ENCODE peak calls at places on chromosome 3, in nine cellular contexts. One of them, this sample, is unnamed.

GRCh38 chr3:183664913-183665381 is 29.5 kb downstream of the KLHL24 start:
- DNase-seq in Panc1: peak
- DNase-seq in choroid plexus epithelial cell: peak
- DNase-seq in fibroblast of the aortic adventitia: peak
- DNase-seq in GM12878: no peak
- DNase-seq in coronary artery: no peak
- DNase-seq in mesendoderm: no peak
- DNase-seq in transverse colon: no peak
- DNase-seq in neural progenitor cell: no peak
- DNase-seq in this sample: no peak

GRCh38 chr3:195087321-195087720 is 183.6 kb downstream of the XXYLT1 start:
- DNase-seq in fibroblast of the aortic adventitia: no peak
- DNase-seq in Panc1: no peak
- DNase-seq in coronary artery: no peak
- DNase-seq in choroid plexus epithelial cell: no peak
- DNase-seq in mesendoderm: peak
- DNase-seq in transverse colon: no peak
- DNase-seq in neural progenitor cell: peak
- DNase-seq in GM12878: no peak
- DNase-seq in this sample: no peak

GRCh38 chr3:152709659-152710058 is 125.3 kb upstream of the P2RY1 start:
- DNase-seq in GM12878: no peak
- DNase-seq in neural progenitor cell: no peak
- DNase-seq in fibroblast of the aortic adventitia: no peak
- DNase-seq in Panc1: no peak
- DNase-seq in transverse colon: no peak
- DNase-seq in choroid plexus epithelial cell: no peak
- DNase-seq in coronary artery: no peak
- DNase-seq in mesendoderm: no peak
- DNase-seq in this sample: no peak

GRCh38 chr3:13013151-13013561 is 60.1 kb downstream of the IQSEC1 start:
- DNase-seq in coronary artery: no peak
- DNase-seq in mesendoderm: no peak
- DNase-seq in transverse colon: no peak
- DNase-seq in fibroblast of the aortic adventitia: no peak
- DNase-seq in Panc1: no peak
- DNase-seq in GM12878: no peak
- DNase-seq in choroid plexus epithelial cell: no peak
- DNase-seq in neural progenitor cell: no peak
- DNase-seq in this sample: peak

GRCh38 chr3:42871592-42872196 is 4.0 kb downstream of the CYP8B1 start:
- DNase-seq in choroid plexus epithelial cell: no peak
- DNase-seq in transverse colon: no peak
- DNase-seq in neural progenitor cell: no peak
- DNase-seq in coronary artery: no peak
- DNase-seq in GM12878: no peak
- DNase-seq in mesendoderm: no peak
- DNase-seq in fibroblast of the aortic adventitia: no peak
- DNase-seq in Panc1: no peak
- DNase-seq in this sample: no peak

GRCh38 chr3:52819936-52820335 is 10.5 kb downstream of the ITIH4 start:
- DNase-seq in Panc1: no peak
- DNase-seq in choroid plexus epithelial cell: no peak
- DNase-seq in coronary artery: no peak
- DNase-seq in neural progenitor cell: peak
- DNase-seq in GM12878: no peak
- DNase-seq in transverse colon: no peak
- DNase-seq in fibroblast of the aortic adventitia: no peak
- DNase-seq in mesendoderm: no peak
- DNase-seq in this sample: no peak

GRCh38 chr3:123633530-123633929 is 48.7 kb upstream of the HACD2 start:
- DNase-seq in Panc1: no peak
- DNase-seq in GM12878: no peak
- DNase-seq in neural progenitor cell: no peak
- DNase-seq in choroid plexus epithelial cell: peak
- DNase-seq in coronary artery: no peak
- DNase-seq in transverse colon: no peak
- DNase-seq in mesendoderm: no peak
- DNase-seq in fibroblast of the aortic adventitia: peak
- DNase-seq in this sample: no peak

GRCh38 chr3:77026904-77027634 is 12.8 kb upstream of the ROBO2 start:
- DNase-seq in choroid plexus epithelial cell: no peak
- DNase-seq in neural progenitor cell: no peak
- DNase-seq in GM12878: no peak
- DNase-seq in fibroblast of the aortic adventitia: no peak
- DNase-seq in coronary artery: no peak
- DNase-seq in mesendoderm: no peak
- DNase-seq in Panc1: no peak
- DNase-seq in transverse colon: no peak
- DNase-seq in this sample: no peak

GRCh38 chr3:64342940-64343691 is 117.8 kb upstream of the PRICKLE2 start:
- DNase-seq in choroid plexus epithelial cell: peak
- DNase-seq in coronary artery: no peak
- DNase-seq in transverse colon: no peak
- DNase-seq in neural progenitor cell: peak
- DNase-seq in fibroblast of the aortic adventitia: peak
- DNase-seq in mesendoderm: peak
- DNase-seq in GM12878: no peak
- DNase-seq in Panc1: no peak
- DNase-seq in this sample: no peak

GRCh38 chr3:43477600-43477999 is 144.2 kb downstream of the ANO10 start:
- DNase-seq in Panc1: no peak
- DNase-seq in neural progenitor cell: no peak
- DNase-seq in GM12878: no peak
- DNase-seq in transverse colon: peak
- DNase-seq in fibroblast of the aortic adventitia: no peak
- DNase-seq in choroid plexus epithelial cell: no peak
- DNase-seq in coronary artery: no peak
- DNase-seq in mesendoderm: no peak
- DNase-seq in this sample: no peak

GRCh38 chr3:8742921-8743605 is 9.5 kb downstream of the CAV3 start:
- DNase-seq in transverse colon: no peak
- DNase-seq in fibroblast of the aortic adventitia: peak
- DNase-seq in neural progenitor cell: no peak
- DNase-seq in mesendoderm: peak
- DNase-seq in coronary artery: no peak
- DNase-seq in GM12878: no peak
- DNase-seq in Panc1: no peak
- DNase-seq in choroid plexus epithelial cell: peak
- DNase-seq in this sample: no peak

GRCh38 chr3:8739757-8740508 is 6.3 kb downstream of the CAV3 start:
- DNase-seq in GM12878: no peak
- DNase-seq in Panc1: peak
- DNase-seq in neural progenitor cell: no peak
- DNase-seq in mesendoderm: no peak
- DNase-seq in transverse colon: no peak
- DNase-seq in coronary artery: no peak
- DNase-seq in choroid plexus epithelial cell: peak
- DNase-seq in fibroblast of the aortic adventitia: peak
- DNase-seq in this sample: no peak

GRCh38 chr3:8743911-8744310 is 10.3 kb downstream of the CAV3 start:
- DNase-seq in mesendoderm: no peak
- DNase-seq in neural progenitor cell: no peak
- DNase-seq in choroid plexus epithelial cell: no peak
- DNase-seq in fibroblast of the aortic adventitia: no peak
- DNase-seq in Panc1: no peak
- DNase-seq in transverse colon: no peak
- DNase-seq in coronary artery: no peak
- DNase-seq in GM12878: no peak
- DNase-seq in this sample: no peak

GRCh38 chr3:8738639-8739038 is 5.0 kb downstream of the CAV3 start:
- DNase-seq in fibroblast of the aortic adventitia: no peak
- DNase-seq in mesendoderm: no peak
- DNase-seq in coronary artery: no peak
- DNase-seq in neural progenitor cell: no peak
- DNase-seq in GM12878: no peak
- DNase-seq in Panc1: no peak
- DNase-seq in choroid plexus epithelial cell: no peak
- DNase-seq in transverse colon: no peak
- DNase-seq in this sample: no peak

GRCh38 chr3:8741581-8742355 is 8.2 kb downstream of the CAV3 start:
- DNase-seq in GM12878: no peak
- DNase-seq in mesendoderm: peak
- DNase-seq in coronary artery: no peak
- DNase-seq in fibroblast of the aortic adventitia: peak
- DNase-seq in Panc1: peak
- DNase-seq in neural progenitor cell: peak
- DNase-seq in transverse colon: no peak
- DNase-seq in choroid plexus epithelial cell: peak
- DNase-seq in this sample: no peak
- H3K4me3 ChIP-seq in GM12878: no peak
- H3K4me3 ChIP-seq in mesendoderm: no peak
- H3K4me3 ChIP-seq in coronary artery: peak
- H3K4me3 ChIP-seq in fibroblast of the aortic adventitia: peak
- H3K4me3 ChIP-seq in Panc1: no peak
- H3K4me3 ChIP-seq in neural progenitor cell: peak
- H3K4me3 ChIP-seq in transverse colon: no peak
- H3K4me3 ChIP-seq in choroid plexus epithelial cell: peak
- H3K4me3 ChIP-seq in this sample: no peak

GRCh38 chr3:136889947-136890346 is 27.9 kb downstream of the NCK1 start:
- DNase-seq in fibroblast of the aortic adventitia: no peak
- DNase-seq in transverse colon: no peak
- DNase-seq in neural progenitor cell: no peak
- DNase-seq in GM12878: no peak
- DNase-seq in coronary artery: no peak
- DNase-seq in Panc1: no peak
- DNase-seq in mesendoderm: no peak
- DNase-seq in choroid plexus epithelial cell: no peak
- DNase-seq in this sample: no peak

GRCh38 chr3:136883967-136884720 is 22.1 kb downstream of the NCK1 start:
- DNase-seq in transverse colon: no peak
- DNase-seq in choroid plexus epithelial cell: no peak
- DNase-seq in neural progenitor cell: no peak
- DNase-seq in GM12878: no peak
- DNase-seq in coronary artery: no peak
- DNase-seq in Panc1: no peak
- DNase-seq in mesendoderm: no peak
- DNase-seq in fibroblast of the aortic adventitia: no peak
- DNase-seq in this sample: no peak

GRCh38 chr3:136882575-136882974 is 20.6 kb downstream of the NCK1 start:
- DNase-seq in coronary artery: no peak
- DNase-seq in choroid plexus epithelial cell: no peak
- DNase-seq in GM12878: no peak
- DNase-seq in Panc1: no peak
- DNase-seq in mesendoderm: peak
- DNase-seq in fibroblast of the aortic adventitia: no peak
- DNase-seq in transverse colon: no peak
- DNase-seq in neural progenitor cell: no peak
- DNase-seq in this sample: no peak

DNA sequence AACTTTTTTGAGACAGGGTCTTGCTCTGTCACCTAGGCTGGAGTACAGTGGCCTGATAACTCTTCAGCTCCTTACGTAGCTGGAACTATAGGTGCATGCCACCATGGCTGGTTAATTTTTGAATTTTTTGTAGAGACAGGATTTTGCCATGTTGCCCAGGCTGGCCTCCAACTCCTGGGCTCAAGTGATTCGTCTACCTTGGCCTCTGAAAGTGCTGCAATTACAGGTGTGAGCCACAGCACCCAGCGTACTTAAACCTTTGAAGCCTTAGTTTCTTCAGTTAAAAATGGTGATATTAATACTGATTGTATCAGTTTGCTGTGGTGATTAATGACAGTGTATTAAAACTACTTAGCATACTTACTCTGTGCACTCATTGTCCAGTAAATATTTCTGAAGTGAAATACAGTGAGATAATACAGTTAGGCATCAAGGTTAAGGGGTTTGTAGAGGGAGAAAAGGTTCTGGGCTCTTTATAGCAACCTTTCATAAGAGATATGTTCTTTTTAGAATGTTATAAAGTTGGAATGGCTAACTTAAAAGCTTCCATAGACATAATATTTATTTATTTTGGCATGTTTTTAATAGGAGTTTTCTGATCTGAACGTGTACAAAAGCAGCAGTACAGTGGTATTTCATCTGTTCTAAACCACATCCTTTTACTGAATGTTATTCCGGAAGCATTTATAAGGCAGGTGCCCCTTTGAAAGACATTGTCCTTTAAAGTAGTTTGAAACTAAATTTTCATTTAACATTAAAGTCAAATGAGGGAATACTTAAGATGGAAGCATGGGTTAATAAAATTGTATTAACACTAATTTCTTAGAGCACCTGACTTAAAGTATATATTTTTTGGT is 23.6 kb downstream of the NCK1 start:
- DNase-seq in choroid plexus epithelial cell: no peak
- DNase-seq in GM12878: no peak
- DNase-seq in mesendoderm: no peak
- DNase-seq in transverse colon: no peak
- DNase-seq in coronary artery: no peak
- DNase-seq in Panc1: no peak
- DNase-seq in fibroblast of the aortic adventitia: no peak
- DNase-seq in neural progenitor cell: no peak
- DNase-seq in this sample: no peak
- H3K4me3 ChIP-seq in choroid plexus epithelial cell: no peak
- H3K4me3 ChIP-seq in GM12878: no peak
- H3K4me3 ChIP-seq in mesendoderm: no peak
- H3K4me3 ChIP-seq in transverse colon: no peak
- H3K4me3 ChIP-seq in coronary artery: no peak
- H3K4me3 ChIP-seq in Panc1: no peak
- H3K4me3 ChIP-seq in fibroblast of the aortic adventitia: no peak
- H3K4me3 ChIP-seq in neural progenitor cell: no peak
- H3K4me3 ChIP-seq in this sample: no peak

DNA sequence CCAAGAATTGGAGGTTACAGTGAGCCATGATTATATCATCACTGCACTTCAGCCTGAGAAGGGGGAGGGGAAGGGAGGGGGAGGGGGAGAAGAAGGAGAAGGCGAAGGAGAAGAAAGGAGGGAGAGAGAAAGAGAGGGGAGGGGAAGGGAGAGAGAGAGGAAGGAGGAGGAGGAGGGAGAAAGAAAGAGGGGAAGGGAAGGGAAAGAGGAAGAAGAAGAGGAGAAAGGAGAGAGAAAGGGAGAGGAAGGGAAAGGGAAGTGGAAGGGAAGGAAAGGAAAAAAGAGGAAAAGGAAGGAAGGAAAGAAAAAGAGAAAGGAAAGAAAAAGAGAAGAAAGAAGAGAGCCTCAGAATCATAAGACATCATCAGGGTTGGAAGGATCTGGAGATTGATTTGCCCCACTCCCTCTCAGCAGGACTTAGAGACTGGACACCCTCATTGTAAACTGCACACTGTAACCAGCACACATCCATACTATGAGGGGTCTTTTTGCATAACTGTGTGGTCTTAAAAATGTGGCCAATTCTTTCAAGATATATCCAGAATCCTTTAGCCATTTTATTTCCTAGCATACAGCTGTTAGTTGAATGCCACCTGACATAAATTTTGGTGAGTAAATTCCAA is 130.9 kb downstream of the CMSS1 start:
- DNase-seq in neural progenitor cell: no peak
- DNase-seq in mesendoderm: no peak
- DNase-seq in GM12878: no peak
- DNase-seq in coronary artery: no peak
- DNase-seq in Panc1: no peak
- DNase-seq in transverse colon: no peak
- DNase-seq in choroid plexus epithelial cell: no peak
- DNase-seq in fibroblast of the aortic adventitia: no peak
- DNase-seq in this sample: no peak
- H3K4me3 ChIP-seq in neural progenitor cell: no peak
- H3K4me3 ChIP-seq in mesendoderm: no peak
- H3K4me3 ChIP-seq in GM12878: no peak
- H3K4me3 ChIP-seq in coronary artery: no peak
- H3K4me3 ChIP-seq in Panc1: no peak
- H3K4me3 ChIP-seq in transverse colon: no peak
- H3K4me3 ChIP-seq in choroid plexus epithelial cell: no peak
- H3K4me3 ChIP-seq in fibroblast of the aortic adventitia: no peak
- H3K4me3 ChIP-seq in this sample: no peak

GRCh38 chr3:115616461-115616860 is 6.8 kb upstream of the GAP43 start:
- DNase-seq in Panc1: no peak
- DNase-seq in GM12878: no peak
- DNase-seq in neural progenitor cell: no peak
- DNase-seq in transverse colon: no peak
- DNase-seq in coronary artery: no peak
- DNase-seq in mesendoderm: no peak
- DNase-seq in choroid plexus epithelial cell: no peak
- DNase-seq in fibroblast of the aortic adventitia: no peak
- DNase-seq in this sample: no peak
- H3K4me3 ChIP-seq in Panc1: no peak
- H3K4me3 ChIP-seq in GM12878: no peak
- H3K4me3 ChIP-seq in neural progenitor cell: no peak
- H3K4me3 ChIP-seq in transverse colon: no peak
- H3K4me3 ChIP-seq in coronary artery: no peak
- H3K4me3 ChIP-seq in mesendoderm: no peak
- H3K4me3 ChIP-seq in choroid plexus epithelial cell: no peak
- H3K4me3 ChIP-seq in fibroblast of the aortic adventitia: no peak
- H3K4me3 ChIP-seq in this sample: no peak